ENCODE peak calls at places on chromosomes 6 and 20, in six cellular contexts. One of them, this sample, is unnamed.

GRCh38 chr20:21269772-21270171 is 33.4 kb upstream of the XRN2 start:
- DNase-seq in mesothelial cell of epicardium: no peak
- DNase-seq in A549: no peak
- DNase-seq in Panc1: no peak
- DNase-seq in Calu3: no peak
- DNase-seq in mucosa of descending colon: no peak
- DNase-seq in this sample: no peak

GRCh38 chr20:45518282-45518681 is 2.9 kb upstream of the SPINT3 start:
- DNase-seq in A549: no peak
- DNase-seq in Panc1: no peak
- DNase-seq in Calu3: peak; percentile 83
- DNase-seq in mucosa of descending colon: no peak
- DNase-seq in mesothelial cell of epicardium: no peak
- DNase-seq in this sample: no peak

GRCh38 chr6:136550330-136551071 is at the start of gene MAP7:
- DNase-seq in Calu3: peak; percentile 94
- DNase-seq in Panc1: no peak
- DNase-seq in mucosa of descending colon: peak; percentile 95
- DNase-seq in A549: peak; percentile 58
- DNase-seq in mesothelial cell of epicardium: peak; percentile 73
- DNase-seq in this sample: peak; percentile 87

GRCh38 chr20:23187759-23188158 is 101.6 kb upstream of the CD93 start:
- DNase-seq in Calu3: no peak
- DNase-seq in mucosa of descending colon: no peak
- DNase-seq in Panc1: no peak
- DNase-seq in mesothelial cell of epicardium: no peak
- DNase-seq in A549: no peak
- DNase-seq in this sample: peak; percentile 49

GRCh38 chr6:52130440-52130839 is 43.0 kb upstream of the PKHD1 start:
- DNase-seq in Panc1: no peak
- DNase-seq in mucosa of descending colon: no peak
- DNase-seq in mesothelial cell of epicardium: no peak
- DNase-seq in A549: no peak
- DNase-seq in Calu3: no peak
- DNase-seq in this sample: no peak

GRCh38 chr6:166910601-166911000 is 45.7 kb downstream of the RNASET2 start:
- DNase-seq in mucosa of descending colon: no peak
- DNase-seq in Calu3: no peak
- DNase-seq in mesothelial cell of epicardium: no peak
- DNase-seq in A549: no peak
- DNase-seq in Panc1: no peak
- DNase-seq in this sample: no peak

GRCh38 chr6:35717449-35718353 is 19.1 kb upstream of the ARMC12 start:
- DNase-seq in mucosa of descending colon: no peak
- DNase-seq in Panc1: no peak
- DNase-seq in mesothelial cell of epicardium: no peak
- DNase-seq in A549: no peak
- DNase-seq in Calu3: no peak
- DNase-seq in this sample: no peak

GRCh38 chr6:17167327-17167979 is 65.6 kb downstream of the STMND1 start:
- DNase-seq in Calu3: peak; percentile 66
- DNase-seq in A549: peak; percentile 52
- DNase-seq in Panc1: no peak
- DNase-seq in mesothelial cell of epicardium: no peak
- DNase-seq in mucosa of descending colon: peak; percentile 53
- DNase-seq in this sample: peak; percentile 45

GRCh38 chr20:33653218-33653899 is 8.8 kb upstream of the C20orf144 start:
- DNase-seq in mesothelial cell of epicardium: no peak
- DNase-seq in Panc1: peak; percentile 55
- DNase-seq in Calu3: peak; percentile 84
- DNase-seq in A549: peak; percentile 73
- DNase-seq in mucosa of descending colon: peak; percentile 71
- DNase-seq in this sample: peak; percentile 61

GRCh38 chr6:21201673-21202430 is 391.7 kb upstream of the SOX4 start:
- DNase-seq in mesothelial cell of epicardium: no peak
- DNase-seq in A549: no peak
- DNase-seq in Calu3: peak; percentile 21
- DNase-seq in mucosa of descending colon: no peak
- DNase-seq in Panc1: no peak
- DNase-seq in this sample: no peak

GRCh38 chr20:53092772-53093171 is 120.6 kb downstream of the TSHZ2 start:
- DNase-seq in mesothelial cell of epicardium: no peak
- DNase-seq in Calu3: no peak
- DNase-seq in Panc1: no peak
- DNase-seq in mucosa of descending colon: no peak
- DNase-seq in A549: no peak
- DNase-seq in this sample: no peak

GRCh38 chr6:63923139-63923739 is 287.6 kb downstream of the PHF3 start:
- DNase-seq in mucosa of descending colon: no peak
- DNase-seq in Panc1: no peak
- DNase-seq in mesothelial cell of epicardium: no peak
- DNase-seq in A549: peak; percentile 7
- DNase-seq in Calu3: no peak
- DNase-seq in this sample: no peak

GRCh38 chr20:16707674-16708073 is 22.2 kb upstream of the SNRPB2 start:
- DNase-seq in mesothelial cell of epicardium: no peak
- DNase-seq in Calu3: no peak
- DNase-seq in A549: no peak
- DNase-seq in Panc1: no peak
- DNase-seq in mucosa of descending colon: no peak
- DNase-seq in this sample: no peak

GRCh38 chr6:129619579-129620233 is 90.3 kb downstream of the ARHGAP18 start:
- DNase-seq in mucosa of descending colon: no peak
- DNase-seq in mesothelial cell of epicardium: no peak
- DNase-seq in Panc1: no peak
- DNase-seq in Calu3: no peak
- DNase-seq in A549: no peak
- DNase-seq in this sample: no peak

GRCh38 chr6:24872769-24873168 is 63.0 kb downstream of the RIPOR2 start:
- DNase-seq in A549: no peak
- DNase-seq in Calu3: no peak
- DNase-seq in Panc1: no peak
- DNase-seq in mucosa of descending colon: no peak
- DNase-seq in mesothelial cell of epicardium: no peak
- DNase-seq in this sample: no peak

GRCh38 chr6:18493421-18493891 is 106.3 kb downstream of the RNF144B start:
- DNase-seq in A549: peak; percentile 7
- DNase-seq in mesothelial cell of epicardium: no peak
- DNase-seq in Calu3: peak; percentile 64
- DNase-seq in mucosa of descending colon: no peak
- DNase-seq in Panc1: no peak
- DNase-seq in this sample: no peak

GRCh38 chr20:15609956-15610355 is 963.3 kb downstream of the KIF16B start:
- DNase-seq in mucosa of descending colon: no peak
- DNase-seq in mesothelial cell of epicardium: no peak
- DNase-seq in Panc1: no peak
- DNase-seq in A549: no peak
- DNase-seq in Calu3: no peak
- DNase-seq in this sample: no peak

GRCh38 chr20:59858425-59858824 is 75.0 kb downstream of the SYCP2 start:
- DNase-seq in Calu3: no peak
- DNase-seq in mesothelial cell of epicardium: no peak
- DNase-seq in mucosa of descending colon: no peak
- DNase-seq in Panc1: no peak
- DNase-seq in A549: no peak
- DNase-seq in this sample: no peak

GRCh38 chr20:10603971-10604864 is 69.6 kb downstream of the JAG1 start:
- DNase-seq in Panc1: peak; percentile 89
- DNase-seq in mucosa of descending colon: no peak
- DNase-seq in Calu3: peak; percentile 23
- DNase-seq in mesothelial cell of epicardium: no peak
- DNase-seq in A549: peak; percentile 85
- DNase-seq in this sample: peak; percentile 36

GRCh38 chr6:56540950-56541600 is 101.6 kb downstream of the DST start:
- DNase-seq in mucosa of descending colon: no peak
- DNase-seq in Calu3: no peak
- DNase-seq in Panc1: no peak
- DNase-seq in mesothelial cell of epicardium: no peak
- DNase-seq in A549: no peak
- DNase-seq in this sample: no peak

GRCh38 chr6:55713411-55713810 is 134.4 kb upstream of the HMGCLL1 start:
- DNase-seq in Panc1: no peak
- DNase-seq in mucosa of descending colon: no peak
- DNase-seq in mesothelial cell of epicardium: no peak
- DNase-seq in Calu3: no peak
- DNase-seq in A549: no peak
- DNase-seq in this sample: no peak

GRCh38 chr6:11083491-11083890 is 10.1 kb upstream of the SMIM13 start:
- DNase-seq in Panc1: no peak
- DNase-seq in A549: no peak
- DNase-seq in mucosa of descending colon: no peak
- DNase-seq in Calu3: no peak
- DNase-seq in mesothelial cell of epicardium: no peak
- DNase-seq in this sample: no peak

GRCh38 chr20:49894073-49894470 is 21.3 kb downstream of the SPATA2 start:
- DNase-seq in mucosa of descending colon: no peak
- DNase-seq in Panc1: no peak
- DNase-seq in A549: no peak
- DNase-seq in mesothelial cell of epicardium: no peak
- DNase-seq in Calu3: no peak
- DNase-seq in this sample: no peak

GRCh38 chr20:57465486-57465885 is 59.5 kb downstream of the CTCFL start:
- DNase-seq in mesothelial cell of epicardium: no peak
- DNase-seq in Panc1: no peak
- DNase-seq in mucosa of descending colon: no peak
- DNase-seq in Calu3: no peak
- DNase-seq in A549: no peak
- DNase-seq in this sample: no peak

GRCh38 chr6:141248056-141248799 is 884.5 kb upstream of the GJE1 start:
- DNase-seq in A549: no peak
- DNase-seq in Calu3: no peak
- DNase-seq in mucosa of descending colon: no peak
- DNase-seq in Panc1: no peak
- DNase-seq in mesothelial cell of epicardium: no peak
- DNase-seq in this sample: no peak

GRCh38 chr6:25278557-25278913 is 639 bp upstream of the CARMIL1 start:
- DNase-seq in Calu3: no peak
- DNase-seq in A549: no peak
- DNase-seq in mucosa of descending colon: no peak
- DNase-seq in Panc1: no peak
- DNase-seq in mesothelial cell of epicardium: no peak
- DNase-seq in this sample: no peak

GRCh38 chr6:160679402-160679769 is 15.3 kb upstream of the LPA start:
- DNase-seq in A549: no peak
- DNase-seq in Calu3: no peak
- DNase-seq in mucosa of descending colon: no peak
- DNase-seq in Panc1: no peak
- DNase-seq in mesothelial cell of epicardium: no peak
- DNase-seq in this sample: no peak
- TF ChIP-seq CTCF in A549: no peak
- TF ChIP-seq CTCF in Calu3: no peak
- TF ChIP-seq CTCF in mucosa of descending colon: no peak
- TF ChIP-seq CTCF in Panc1: peak; percentile 33
- TF ChIP-seq CTCF in mesothelial cell of epicardium: peak; percentile 36
- TF ChIP-seq CTCF in this sample: no peak

GRCh38 chr20:51541189-51542032 is 1.1 kb downstream of the NFATC2 start:
- DNase-seq in mesothelial cell of epicardium: no peak
- DNase-seq in mucosa of descending colon: peak; percentile 72
- DNase-seq in Panc1: no peak
- DNase-seq in A549: no peak
- DNase-seq in Calu3: peak; percentile 56
- DNase-seq in this sample: no peak
- TF ChIP-seq CTCF in mesothelial cell of epicardium: no peak
- TF ChIP-seq CTCF in mucosa of descending colon: no peak
- TF ChIP-seq CTCF in Panc1: no peak
- TF ChIP-seq CTCF in A549: no peak
- TF ChIP-seq CTCF in Calu3: no peak
- TF ChIP-seq CTCF in this sample: no peak

GRCh38 chr20:43667341-43668132 is 623 bp downstream of the MYBL2 start:
- DNase-seq in mesothelial cell of epicardium: no peak
- DNase-seq in mucosa of descending colon: peak; percentile 41
- DNase-seq in Panc1: no peak
- DNase-seq in A549: peak; percentile 21
- DNase-seq in Calu3: peak; percentile 67
- DNase-seq in this sample: no peak
- TF ChIP-seq CTCF in mesothelial cell of epicardium: no peak
- TF ChIP-seq CTCF in mucosa of descending colon: no peak
- TF ChIP-seq CTCF in Panc1: no peak
- TF ChIP-seq CTCF in A549: no peak
- TF ChIP-seq CTCF in Calu3: no peak
- TF ChIP-seq CTCF in this sample: no peak

DNA sequence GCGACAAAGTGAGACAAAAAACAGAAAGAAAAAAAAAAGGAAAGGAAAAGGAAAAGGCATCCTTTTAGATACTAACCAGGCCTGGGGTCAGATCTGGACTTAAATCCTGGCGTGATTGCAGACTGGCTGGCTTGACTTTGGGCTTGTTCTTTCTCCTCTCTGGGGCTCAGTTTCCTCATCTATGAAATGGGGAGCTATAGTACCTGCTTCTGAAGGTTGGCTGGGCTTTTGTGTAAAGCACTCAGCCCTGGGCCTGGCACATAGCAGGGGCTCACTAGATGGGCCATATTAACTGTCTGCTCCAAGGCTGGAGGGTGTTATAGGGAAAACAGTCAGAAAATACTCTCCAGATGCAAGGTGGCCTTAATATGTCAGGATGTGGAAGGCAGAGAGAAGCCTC is 1.2 kb upstream of the R3HDML start:
- DNase-seq in mesothelial cell of epicardium: no peak
- DNase-seq in A549: no peak
- DNase-seq in mucosa of descending colon: no peak
- DNase-seq in Calu3: no peak
- DNase-seq in Panc1: no peak
- DNase-seq in this sample: no peak
- TF ChIP-seq CTCF in mesothelial cell of epicardium: no peak
- TF ChIP-seq CTCF in A549: no peak
- TF ChIP-seq CTCF in mucosa of descending colon: no peak
- TF ChIP-seq CTCF in Calu3: no peak
- TF ChIP-seq CTCF in Panc1: no peak
- TF ChIP-seq CTCF in this sample: no peak

This sample was measured in upper lobe of left lung.